ENCODE peak calls at places on chromosomes 6 and 20, in six cellular contexts. S, L, K, V, T and Y are unnamed samples.

GRCh38 chr6:125779924-125780539 is 10.7 kb upstream of the NCOA7 start:
- DNase-seq in T (peak; percentile 92), L (peak; percentile 94), V (peak; percentile 78), K (peak; percentile 93), S (peak; percentile 85), Y (peak; percentile 89)

GRCh38 chr20:59560588-59561227 is 43.6 kb upstream of the PHACTR3 start:
- DNase-seq in K (no peak), L (peak; percentile 23), T (peak; percentile 14), V (no peak), S (peak; percentile 32), Y (peak; percentile 84)

GRCh38 chr20:58308680-58309527 is 611 bp upstream of the RAB22A start:
- DNase-seq in K (no peak), L (peak; percentile 45), S (peak; percentile 61), V (no peak), T (peak; percentile 12), Y (peak; percentile 91)

GRCh38 chr6:110482774-110483400 is 6.5 kb upstream of the SLC22A16 start:
- DNase-seq in K (no peak), S (peak; percentile 14), L (no peak), V (no peak), T (no peak), Y (no peak)

GRCh38 chr20:37543828-37544227 is 16.2 kb upstream of the BLCAP start:
- DNase-seq in T (peak; percentile 41), K (no peak), L (peak; percentile 45), V (no peak), S (peak; percentile 68), Y (peak; percentile 74)

GRCh38 chr6:75296811-75297779 is 12.5 kb upstream of the TMEM30A start:
- DNase-seq in S (peak; percentile 62), V (no peak), K (peak; percentile 61), L (peak; percentile 75), T (no peak), Y (peak; percentile 29)

GRCh38 chr6:5996701-5997419 is 9.9 kb downstream of the NRN1 start:
- DNase-seq in V (no peak), T (peak; percentile 34), K (no peak), S (peak; percentile 14), L (peak; percentile 55), Y (peak; percentile 74)

GRCh38 chr6:147905721-147906120 is 397.2 kb downstream of the SAMD5 start:
- DNase-seq in S (peak; percentile 72), K (no peak), L (no peak), T (peak; percentile 29), V (no peak), Y (no peak)

GRCh38 chr20:25315418-25316210 is 67.7 kb downstream of the PYGB start:
- DNase-seq in T (peak; percentile 45), V (no peak), K (no peak), S (peak; percentile 78), L (peak; percentile 69), Y (peak; percentile 68)

GRCh38 chr6:3165631-3166534 is 8.5 kb upstream of the TUBB2A start:
- DNase-seq in V (no peak), S (peak; percentile 77), T (peak; percentile 64), K (no peak), L (peak; percentile 28), Y (peak; percentile 31)